ENCODE peak calls at places on chromosomes 3 and 15, in ten cellular contexts. Q, I, W, S, Z, V, Y, R, A and N are unnamed samples.

GRCh38 chr3:98269846-98270245 is 5.8 kb downstream of the OR5H6 start:
- DNase-seq in Q (no peak), V (no peak), A (no peak), S (no peak), R (no peak), W (no peak), Y (no peak), Z (no peak), I (no peak), N (no peak)

GRCh38 chr15:39851505-39852082 is 68.5 kb downstream of the GPR176 start:
- DNase-seq in A (no peak), S (no peak), I (no peak), Q (peak; percentile 68), V (no peak), Y (no peak), Z (no peak), W (no peak), R (peak; percentile 93), N (no peak)

GRCh38 chr15:73286356-73286755 is 82.4 kb downstream of the HCN4 start:
- DNase-seq in S (no peak), V (no peak), W (no peak), A (no peak), I (no peak), Y (no peak), Q (peak; percentile 15), Z (no peak), R (no peak), N (no peak)

GRCh38 chr15:67183443-67184169 is 70.9 kb downstream of the AAGAB start:
- DNase-seq in S (no peak), Q (peak; percentile 78), W (peak; percentile 62), Z (no peak), Y (no peak), A (no peak), V (no peak), I (no peak), R (no peak), N (no peak)

GRCh38 chr3:198076722-198077308 is 116.8 kb downstream of the LMLN start:
- DNase-seq in Z (no peak), R (no peak), I (no peak), Q (no peak), Y (no peak), V (no peak), A (no peak), S (no peak), W (no peak), N (no peak)

GRCh38 chr3:193780810-193781472 is 187.9 kb downstream of the OPA1 start:
- DNase-seq in Z (peak; percentile 55), S (peak; percentile 70), V (peak; percentile 88), A (peak; percentile 92), Q (peak; percentile 54), I (peak; percentile 62), Y (peak; percentile 83), R (peak; percentile 79), W (peak; percentile 46), N (peak; percentile 74)

GRCh38 chr15:40481671-40482070 is 10.9 kb downstream of the CHST14 start:
- DNase-seq in R (no peak), Z (no peak), A (no peak), V (no peak), W (no peak), Q (no peak), Y (no peak), S (no peak), I (no peak), N (no peak)

GRCh38 chr3:54830658-54831057 is 97.2 kb downstream of the LRTM1 start:
- DNase-seq in V (peak; percentile 10), S (no peak), Y (no peak), Z (peak; percentile 61), A (peak; percentile 18), Q (peak; percentile 36), W (no peak), I (no peak), R (no peak), N (peak; percentile 59)

GRCh38 chr15:63023351-63023945 is 19.1 kb upstream of the TPM1 start:
- DNase-seq in I (no peak), Z (no peak), S (no peak), R (peak; percentile 59), Q (peak; percentile 91), A (no peak), W (no peak), V (no peak), Y (no peak), N (no peak)

GRCh38 chr3:114850913-114851312 is 296.2 kb downstream of the ZBTB20 start:
- DNase-seq in Q (peak; percentile 12), I (no peak), V (no peak), R (no peak), S (no peak), W (no peak), Z (no peak), A (peak; percentile 5), Y (no peak), N (peak; percentile 1)

GRCh38 chr3:71074416-71074815 is 509.1 kb downstream of the FOXP1 start:
- DNase-seq in W (no peak), R (no peak), Q (peak; percentile 43), V (no peak), A (no peak), S (no peak), Z (no peak), Y (no peak), I (no peak), N (no peak)

GRCh38 chr3:28577941-28578340 is 229.3 kb upstream of the AZI2 start:
- DNase-seq in Z (no peak), I (no peak), A (no peak), V (no peak), W (no peak), Y (no peak), R (no peak), S (no peak), Q (no peak), N (no peak)

GRCh38 chr15:60373327-60373726 is 24.5 kb downstream of the ANXA2 start:
- DNase-seq in R (no peak), A (no peak), Y (no peak), Z (no peak), S (no peak), W (peak; percentile 39), I (no peak), V (no peak), Q (no peak), N (no peak)

GRCh38 chr3:129122697-129123055 is 1.1 kb upstream of the RAB43 start:
- DNase-seq in Z (peak; percentile 17), R (no peak), W (no peak), Q (no peak), I (no peak), Y (peak; percentile 44), S (peak; percentile 31), V (no peak), A (no peak), N (no peak)

GRCh38 chr3:156483426-156483825 is 71.5 kb downstream of the SSR3 start:
- DNase-seq in I (no peak), Z (peak; percentile 13), Q (peak; percentile 86), R (peak; percentile 52), W (no peak), A (peak; percentile 18), Y (no peak), S (no peak), V (no peak), N (peak; percentile 74)
- TF ChIP-seq POLR2A in I (no peak), Z (no peak), Q (no peak), R (no peak), W (no peak), A (no peak), Y (no peak), S (no peak), V (no peak), N (no peak)

DNA sequence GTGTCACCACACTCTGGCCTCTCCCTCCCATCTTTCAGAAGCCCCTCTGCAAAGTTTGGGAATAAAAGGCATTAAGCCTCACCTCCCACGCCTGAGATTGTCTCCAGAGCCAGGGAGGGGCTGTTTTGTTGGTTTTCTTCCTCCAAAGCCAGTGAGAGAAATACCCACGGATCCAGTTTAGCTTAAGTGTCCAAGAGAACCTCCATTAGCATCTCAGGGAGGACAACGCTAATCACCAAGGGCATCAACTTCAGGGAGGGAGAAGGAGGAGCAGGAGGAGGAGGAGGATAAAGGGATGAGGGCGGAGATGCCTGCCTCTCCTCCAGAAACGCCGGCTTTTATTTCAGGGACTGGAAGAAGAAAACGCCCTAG is 101.6 kb downstream of the SRGAP3 start:
- DNase-seq in I (no peak), S (no peak), V (no peak), Y (no peak), R (no peak), W (no peak), Q (no peak), Z (no peak), A (no peak), N (no peak)
- TF ChIP-seq POLR2A in I (no peak), S (no peak), V (no peak), Y (no peak), R (no peak), W (no peak), Q (no peak), Z (no peak), A (no peak), N (no peak)

GRCh38 chr3:111859974-111860859 is 1.2 kb downstream of the PHLDB2 start:
- DNase-seq in R (peak; percentile 88), Z (peak; percentile 69), V (peak; percentile 88), W (peak; percentile 53), S (peak; percentile 75), I (peak; percentile 88), A (peak; percentile 49), Y (peak; percentile 86), Q (peak; percentile 87), N (peak; percentile 46)
- TF ChIP-seq POLR2A in R (peak; percentile 19), Z (no peak), V (no peak), W (peak; percentile 37), S (no peak), I (no peak), A (peak; percentile 27), Y (peak; percentile 30), Q (peak; percentile 58), N (no peak)

GRCh38 chr15:65133550-65134200 is at the start of gene PDCD7:
- DNase-seq in W (peak; percentile 81), A (peak; percentile 81), Z (peak; percentile 96), R (peak; percentile 89), Y (peak; percentile 89), S (peak; percentile 88), V (peak; percentile 98), Q (peak; percentile 92), I (peak; percentile 86), N (peak; percentile 94)
- TF ChIP-seq POLR2A in W (peak; percentile 69), A (peak; percentile 93), Z (peak; percentile 91), R (peak; percentile 91), Y (peak; percentile 46), S (no peak), V (peak; percentile 96), Q (peak; percentile 71), I (no peak), N (peak; percentile 92)

GRCh38 chr15:84633311-84634227 is 20.5 kb downstream of the WDR73 start:
- DNase-seq in V (no peak), R (peak; percentile 85), A (no peak), I (peak; percentile 54), Z (peak; percentile 87), Q (peak; percentile 67), S (peak; percentile 77), Y (peak; percentile 78), W (peak; percentile 61), N (peak; percentile 90)
- TF ChIP-seq POLR2A in V (peak; percentile 35), R (no peak), A (no peak), I (no peak), Z (no peak), Q (no peak), S (no peak), Y (no peak), W (peak; percentile 22), N (peak; percentile 70)

GRCh38 chr15:58748787-58749531 is 548 bp downstream of the ADAM10 start:
- DNase-seq in Z (peak; percentile 63), W (peak; percentile 41), R (peak; percentile 56), Y (peak; percentile 65), Q (no peak), S (peak; percentile 49), A (no peak), V (peak; percentile 49), I (no peak), N (peak; percentile 72)
- TF ChIP-seq POLR2A in Z (no peak), W (no peak), R (peak; percentile 5), Y (no peak), Q (peak; percentile 41), S (no peak), A (no peak), V (no peak), I (no peak), N (no peak)